ENCODE peak calls at places on chromosomes 16 and 17, in ten cellular contexts. E, H, U, N, F, M, D, X, O and K are unnamed samples.

GRCh38 chr16:11399261-11399831 is 54.1 kb downstream of the RMI2 start:
- DNase-seq in H (no peak), E (no peak), U (no peak), F (no peak), O (no peak), D (no peak), N (no peak), X (no peak), M (no peak), K (no peak)

GRCh38 chr17:7179317-7180254 is at the start of gene ASGR1:
- DNase-seq in M (no peak), D (no peak), F (no peak), E (no peak), O (peak; percentile 38), N (no peak), U (no peak), H (peak; percentile 62), X (no peak), K (no peak)

GRCh38 chr16:63577891-63578290 is 1541.7 kb upstream of the CDH8 start:
- DNase-seq in E (no peak), O (no peak), D (no peak), U (no peak), M (no peak), H (no peak), N (no peak), F (no peak), X (no peak), K (no peak)

GRCh38 chr16:27841061-27841801 is 222.3 kb downstream of the GSG1L start:
- DNase-seq in U (no peak), O (no peak), E (no peak), N (no peak), D (no peak), F (no peak), M (no peak), X (no peak), H (no peak), K (no peak)

GRCh38 chr16:68000450-68000849 is 1.2 kb upstream of the DPEP2 start:
- DNase-seq in F (no peak), E (no peak), U (no peak), D (no peak), O (no peak), N (no peak), M (no peak), H (no peak), X (no peak), K (no peak)

GRCh38 chr17:77417575-77417974 is 276.8 kb downstream of the SEC14L1 start:
- DNase-seq in M (no peak), H (no peak), U (no peak), O (no peak), D (no peak), N (no peak), X (no peak), E (no peak), F (no peak), K (no peak)

GRCh38 chr17:81964081-81964849 is 3.3 kb upstream of the NOTUM start:
- DNase-seq in E (no peak), X (no peak), D (no peak), M (no peak), F (no peak), O (no peak), U (no peak), N (no peak), H (no peak), K (no peak)

GRCh38 chr17:14306602-14307001 is 5.7 kb downstream of the HS3ST3B1 start:
- DNase-seq in D (no peak), F (no peak), O (no peak), E (no peak), H (no peak), M (no peak), N (no peak), X (no peak), U (no peak), K (no peak)

GRCh38 chr17:34589120-34589965 is 10.0 kb downstream of the TMEM132E start:
- DNase-seq in E (no peak), U (no peak), D (no peak), O (no peak), N (no peak), H (no peak), X (no peak), M (no peak), F (no peak), K (no peak)

GRCh38 chr17:7435676-7436555 is 681 bp downstream of the TMEM102 start:
- DNase-seq in X (peak; percentile 46), H (peak; percentile 64), F (no peak), E (peak; percentile 53), M (peak; percentile 57), O (peak; percentile 67), N (peak; percentile 46), D (peak; percentile 48), U (no peak), K (no peak)

DNA sequence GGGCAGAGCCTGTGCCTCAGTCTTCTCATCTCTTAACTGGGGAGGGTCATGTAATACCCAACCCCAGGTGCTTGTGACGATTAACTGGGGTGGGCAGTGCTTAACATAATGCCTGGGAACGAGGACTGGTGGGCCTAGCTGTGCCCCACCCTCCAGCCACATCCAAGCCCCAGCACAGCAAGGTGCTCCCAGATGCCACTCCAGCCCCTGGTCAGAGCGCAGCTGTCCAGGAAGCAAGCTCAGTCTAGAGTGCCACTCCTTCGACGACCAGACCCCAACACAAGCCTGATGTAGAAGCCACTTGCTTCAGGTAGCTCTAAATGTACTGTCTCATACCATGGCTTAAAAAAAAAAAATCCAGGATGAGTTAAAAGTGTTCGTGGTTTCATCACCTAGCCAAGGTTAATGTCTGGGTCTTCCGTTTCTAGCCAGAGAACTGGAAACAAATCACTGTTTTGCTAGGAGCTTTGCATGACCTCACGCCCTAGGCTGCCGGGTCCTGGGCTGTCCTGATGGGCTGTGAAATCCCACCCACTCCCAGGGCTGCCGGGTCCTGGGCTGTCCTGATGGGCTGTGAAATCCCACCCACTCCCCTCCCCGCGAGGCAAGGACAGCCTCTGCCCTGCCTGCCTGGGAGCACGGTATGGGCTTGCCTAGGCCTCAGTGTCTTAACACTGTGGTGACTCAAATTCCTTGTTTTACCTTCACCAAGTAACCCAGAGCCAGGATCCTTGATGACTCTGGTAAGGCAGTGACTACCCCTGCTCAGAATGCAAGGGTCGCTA is 7.7 kb downstream of the MIEF2 start:
- DNase-seq in X (peak; percentile 58), H (peak; percentile 37), U (no peak), E (no peak), O (no peak), M (no peak), D (no peak), F (no peak), N (no peak), K (no peak)
- H3K27ac ChIP-seq in X (peak overlapping the region; percentile 72), H (peak overlapping the region; percentile 41), U (no peak overlapping the region), E (no peak overlapping the region), O (no peak overlapping the region), M (no peak overlapping the region), D (no peak overlapping the region), F (no peak overlapping the region), N (no peak overlapping the region), K (no peak overlapping the region)

GRCh38 chr17:76195281-76196096 is 44.8 kb downstream of the RNF157 start:
- DNase-seq in H (no peak), N (no peak), F (no peak), D (no peak), M (no peak), E (no peak), O (no peak), X (no peak), U (no peak), K (no peak)

GRCh38 chr17:76196675-76197074 is 43.6 kb downstream of the RNF157 start:
- DNase-seq in U (peak; percentile 41), D (peak; percentile 73), N (no peak), F (peak; percentile 23), O (no peak), H (no peak), M (no peak), X (no peak), E (no peak), K (no peak)

GRCh38 chr17:76189741-76190140 is 48.7 kb upstream of the FOXJ1 start:
- DNase-seq in D (no peak), M (no peak), X (no peak), U (no peak), E (no peak), H (no peak), F (no peak), N (no peak), O (no peak), K (no peak)

GRCh38 chr17:76191891-76192290 is 48.4 kb downstream of the RNF157 start:
- DNase-seq in O (no peak), M (no peak), N (no peak), U (no peak), F (no peak), E (no peak), H (no peak), X (no peak), D (no peak), K (no peak)

GRCh38 chr17:76193616-76194015 is 46.7 kb downstream of the RNF157 start:
- DNase-seq in O (no peak), N (no peak), H (no peak), E (peak; percentile 25), F (no peak), U (no peak), X (no peak), M (no peak), D (no peak), K (no peak)
- H3K27ac ChIP-seq in O (no peak overlapping the region), N (no peak overlapping the region), H (no peak overlapping the region), E (peak overlapping the region; percentile 60), F (no peak overlapping the region), U (no peak overlapping the region), X (no peak overlapping the region), M (no peak overlapping the region), D (no peak overlapping the region), K (no peak overlapping the region)

GRCh38 chr16:78175287-78175686 is 75.8 kb downstream of the WWOX start:
- DNase-seq in N (no peak), D (no peak), M (no peak), F (no peak), X (no peak), O (no peak), U (no peak), E (no peak), H (no peak), K (no peak)
- H3K27ac ChIP-seq in N (no peak overlapping the region), D (no peak overlapping the region), M (no peak overlapping the region), F (no peak overlapping the region), X (no peak overlapping the region), O (no peak overlapping the region), U (no peak overlapping the region), E (no peak overlapping the region), H (no peak overlapping the region), K (no peak overlapping the region)

GRCh38 chr16:4513086-4513860 is 25.3 kb downstream of the CDIP1 start:
- DNase-seq in H (no peak), O (peak; percentile 44), D (no peak), F (no peak), U (no peak), X (no peak), E (no peak), M (no peak), N (no peak), K (no peak)

GRCh38 chr16:4517812-4518211 is 20.8 kb downstream of the CDIP1 start:
- DNase-seq in D (no peak), E (no peak), H (peak; percentile 56), U (no peak), O (peak; percentile 36), N (no peak), M (no peak), X (peak; percentile 67), F (peak; percentile 36), K (peak; percentile 32)

GRCh38 chr16:4513881-4514280 is 24.7 kb downstream of the CDIP1 start:
- DNase-seq in M (no peak), F (no peak), U (no peak), X (no peak), H (no peak), O (peak; percentile 30), E (no peak), N (no peak), D (no peak), K (no peak)

GRCh38 chr16:4514606-4515005 is 24.0 kb downstream of the CDIP1 start:
- DNase-seq in O (peak; percentile 49), N (no peak), E (no peak), X (no peak), F (no peak), D (no peak), H (no peak), M (no peak), U (no peak), K (no peak)

GRCh38 chr16:4515611-4516233 is 22.9 kb downstream of the CDIP1 start:
- DNase-seq in N (no peak), H (no peak), E (no peak), D (no peak), M (no peak), X (no peak), O (no peak), F (no peak), U (no peak), K (no peak)
- H3K27ac ChIP-seq in N (no peak overlapping the region), H (no peak overlapping the region), E (peak overlapping the region; percentile 61), D (peak overlapping the region; percentile 32), M (peak overlapping the region; percentile 24), X (no peak overlapping the region), O (no peak overlapping the region), F (peak overlapping the region; percentile 76), U (peak overlapping the region; percentile 54), K (peak overlapping the region; percentile 58)